ENCODE peak calls at places on chromosomes 11 and 22, in five cellular contexts. T is A549, C is K562, O is H1, F is GM12878. B is an unnamed sample.

GRCh38 chr22:45598596-45599217 is 72.9 kb upstream of the ATXN10 start:
- DNase-seq in O (no peak), T (no peak), C (no peak), F (no peak), B (no peak)

GRCh38 chr11:124942446-124943202 is 6.8 kb upstream of the HEPACAM start:
- DNase-seq in F (no peak), T (no peak), O (no peak), C (no peak), B (peak; percentile 83)

GRCh38 chr11:104873252-104873651 is 25.0 kb downstream of the CASP12 start:
- DNase-seq in C (peak; percentile 7), O (no peak), F (no peak), T (no peak), B (no peak)

GRCh38 chr22:26735019-26735409 is 77.6 kb downstream of the MIAT start:
- DNase-seq in C (no peak), F (no peak), T (no peak), O (no peak), B (no peak)

GRCh38 chr11:35380603-35381002 is 38.8 kb downstream of the SLC1A2 start:
- DNase-seq in T (no peak), O (no peak), C (no peak), F (no peak), B (no peak)

GRCh38 chr11:118914178-118914918 is 11.4 kb downstream of the BCL9L start:
- DNase-seq in T (peak; percentile 48), F (no peak), C (no peak), O (no peak), B (peak; percentile 53)

GRCh38 chr11:2298131-2298794 is 3.5 kb downstream of the C11orf21 start:
- DNase-seq in T (no peak), O (peak; percentile 23), C (no peak), F (no peak), B (no peak)

GRCh38 chr22:46425011-46425410 is 89.5 kb downstream of the TRMU start:
- DNase-seq in F (no peak), O (no peak), C (no peak), T (no peak), B (no peak)

GRCh38 chr11:111602865-111603632 is 800 bp downstream of the SIK2 start:
- DNase-seq in F (no peak), O (no peak), C (peak; percentile 44), T (peak; percentile 7), B (no peak)

GRCh38 chr11:132335311-132335710 is 964.9 kb downstream of the NTM start:
- DNase-seq in T (no peak), O (no peak), F (no peak), C (no peak), B (no peak)

GRCh38 chr11:73353422-73353821 is 22.8 kb upstream of the RELT start:
- DNase-seq in F (no peak), O (no peak), C (no peak), T (no peak), B (no peak)

GRCh38 chr11:68959465-68960298 is 21.1 kb downstream of the MRGPRD start:
- DNase-seq in F (no peak), T (no peak), C (no peak), O (no peak), B (no peak)

GRCh38 chr11:134337051-134337450 is 5.3 kb downstream of the GLB1L2 start:
- DNase-seq in F (no peak), O (no peak), C (no peak), T (no peak), B (no peak)

GRCh38 chr11:21561589-21561988 is 631.3 kb upstream of the ANO5 start:
- DNase-seq in T (peak; percentile 72), C (no peak), O (no peak), F (no peak), B (no peak)

GRCh38 chr11:106304274-106304673 is 226.8 kb downstream of the AASDHPPT start:
- DNase-seq in T (no peak), O (no peak), C (no peak), F (no peak), B (no peak)

GRCh38 chr11:132960273-132960672 is 572.0 kb downstream of the OPCML start:
- DNase-seq in T (no peak), C (no peak), F (no peak), O (no peak), B (no peak)

GRCh38 chr11:1567721-1568100 is 4.4 kb downstream of the DUSP8 start:
- DNase-seq in O (no peak), F (no peak), C (no peak), T (no peak), B (no peak)

GRCh38 chr11:95898782-95899181 is 25.1 kb downstream of the MTMR2 start:
- DNase-seq in O (no peak), C (no peak), F (no peak), T (no peak), B (no peak)

GRCh38 chr11:95338430-95338991 is 107.5 kb upstream of the SESN3 start:
- DNase-seq in T (no peak), O (peak; percentile 55), F (no peak), C (no peak), B (no peak)

GRCh38 chr11:47437746-47438418 is 11.1 kb downstream of the RAPSN start:
- DNase-seq in O (no peak), F (no peak), C (no peak), T (no peak), B (peak; percentile 68)

GRCh38 chr11:31803813-31804438 is 7.2 kb downstream of the PAX6 start:
- DNase-seq in O (no peak), F (no peak), T (no peak), C (no peak), B (no peak)

GRCh38 chr11:61544466-61544865 is 35.9 kb downstream of the LRRC10B start:
- DNase-seq in T (no peak), O (no peak), C (no peak), F (no peak), B (no peak)

GRCh38 chr11:3969613-3970012 is 114.1 kb downstream of the STIM1 start:
- DNase-seq in C (no peak), F (no peak), T (no peak), O (no peak), B (no peak)

GRCh38 chr22:41939981-41940852 is 6.7 kb downstream of the CENPM start:
- DNase-seq in T (peak; percentile 67), F (peak; percentile 98), C (no peak), O (no peak), B (no peak)

GRCh38 chr11:80783561-80783960 is 1342.7 kb upstream of the TENM4 start:
- DNase-seq in F (no peak), O (no peak), T (no peak), C (no peak), B (no peak)
- TF ChIP-seq HDAC2 in F (no peak), O (no peak), T (no peak), C (no peak), B (no peak)

GRCh38 chr11:240315-240714 is 3.5 kb downstream of the PSMD13 start:
- DNase-seq in F (no peak), C (no peak), O (no peak), T (no peak), B (no peak)

GRCh38 chr11:236774-237767 is at the start of gene PSMD13:
- DNase-seq in F (no peak), C (peak; percentile 91), O (peak; percentile 87), T (peak; percentile 77), B (peak; percentile 66)

GRCh38 chr11:235998-236773 is at the start of gene SIRT3:
- DNase-seq in O (peak; percentile 81), F (peak; percentile 42), T (peak; percentile 90), C (peak; percentile 97), B (peak; percentile 73)

GRCh38 chr11:232783-233565 is 3.2 kb downstream of the SIRT3 start:
- DNase-seq in C (no peak), O (no peak), F (no peak), T (no peak), B (no peak)

DNA sequence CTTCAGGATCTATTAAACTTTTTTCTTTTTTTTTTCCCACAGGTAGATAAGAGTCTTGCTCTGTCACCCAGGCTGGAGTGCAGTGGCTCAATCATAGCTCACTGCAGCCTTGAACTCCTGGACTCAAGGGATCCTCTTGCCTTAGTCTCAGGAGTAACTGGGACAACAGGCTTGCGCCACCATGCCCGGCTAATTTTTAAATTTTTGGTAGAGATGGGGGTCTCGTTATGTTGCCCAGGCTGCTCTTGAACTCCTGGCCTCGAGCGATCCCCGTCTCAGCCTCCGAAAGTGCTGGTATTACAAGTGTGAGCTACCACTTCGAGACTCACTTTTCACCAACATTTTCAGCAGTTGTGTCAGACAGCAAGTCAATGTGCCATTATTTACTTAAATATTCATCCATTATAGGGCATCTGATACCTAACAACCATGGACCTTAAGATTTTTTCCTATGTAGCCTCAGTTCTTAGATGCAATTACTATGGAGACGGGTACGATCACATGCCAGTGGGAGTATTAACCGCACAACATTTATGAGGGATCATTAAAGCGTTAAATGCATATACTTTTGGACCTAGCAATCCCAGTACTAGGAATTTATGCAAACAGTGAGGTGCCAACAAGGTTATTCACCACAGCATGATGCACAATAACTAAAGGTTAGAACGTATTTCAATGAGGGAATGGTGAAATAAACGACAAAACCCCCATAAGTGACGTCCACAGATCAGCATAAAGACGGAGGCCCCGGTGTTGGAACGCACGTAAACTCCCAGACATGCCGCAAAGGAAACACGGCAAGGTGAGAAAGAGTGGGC is 753 bp downstream of the SIRT3 start:
- DNase-seq in F (no peak), O (no peak), T (no peak), C (no peak), B (no peak)
- TF ChIP-seq HDAC2 in F (no peak), O (no peak), T (no peak), C (no peak), B (no peak)

GRCh38 chr11:72239296-72239848 is 4.6 kb downstream of the PHOX2A start:
- DNase-seq in C (no peak), O (peak; percentile 64), T (no peak), F (no peak), B (no peak)

GRCh38 chr11:72237112-72237931 is 6.7 kb downstream of the PHOX2A start:
- DNase-seq in C (no peak), T (no peak), F (no peak), O (no peak), B (no peak)

GRCh38 chr11:72236774-72237111 is 7.2 kb downstream of the PHOX2A start:
- DNase-seq in F (no peak), T (no peak), O (no peak), C (no peak), B (no peak)

GRCh38 chr11:72238492-72239295 is 5.3 kb downstream of the PHOX2A start:
- DNase-seq in C (no peak), O (no peak), T (no peak), F (no peak), B (no peak)

DNA sequence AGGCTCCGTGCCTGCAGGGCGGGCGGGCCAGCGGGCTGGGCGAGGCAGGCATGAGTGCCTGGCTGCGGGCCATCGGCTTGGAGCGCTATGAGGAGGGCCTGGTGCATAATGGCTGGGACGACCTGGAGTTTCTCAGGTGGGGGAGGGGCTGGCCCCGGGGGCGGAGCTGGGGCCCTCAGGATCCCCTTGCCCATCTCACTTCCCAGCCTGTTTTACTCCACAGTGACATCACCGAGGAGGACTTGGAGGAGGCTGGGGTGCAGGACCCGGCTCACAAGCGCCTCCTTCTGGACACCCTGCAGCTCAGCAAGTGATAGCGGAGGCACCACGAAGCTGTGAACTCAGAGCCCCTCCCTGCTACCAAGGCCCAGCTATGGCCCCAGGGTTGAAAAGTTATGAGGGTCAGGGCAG is 5.9 kb downstream of the PHOX2A start:
- DNase-seq in C (peak; percentile 84), O (peak; percentile 92), F (no peak), T (peak; percentile 82), B (peak; percentile 47)
- TF ChIP-seq HDAC2 in C (no peak), O (no peak), F (no peak), T (no peak), B (no peak)

GRCh38 chr22:48098243-48098935 is 1335.9 kb downstream of the TBC1D22A start:
- DNase-seq in T (no peak), O (no peak), F (peak; percentile 93), C (no peak), B (no peak)
- TF ChIP-seq HDAC2 in T (no peak), O (no peak), F (no peak), C (no peak), B (no peak)